ENCODE peak calls at places on chromosomes 3 and 15, in four cellular contexts. P is endothelial cell of umbilical vein, K is K562, C is astrocyte. D is an unnamed sample. For H3K36me3, the result is how much of the 10 kb centered on the place peaks cover.

GRCh38 chr15:59340325-59340724 is 32.3 kb downstream of the MYO1E start:
- DNase-seq in P (no peak), K (no peak), C (no peak), D (no peak)

GRCh38 chr15:71752604-71753289 is 57.6 kb upstream of the NR2E3 start:
- DNase-seq in P (peak), C (peak), K (no peak), D (peak)

GRCh38 chr3:38655708-38656300 is 6.3 kb upstream of the SCN5A start:
- DNase-seq in P (peak), K (peak), C (peak), D (peak)

GRCh38 chr15:58355352-58355964 is 76.3 kb upstream of the LIPC start:
- DNase-seq in P (peak), C (no peak), K (no peak), D (no peak)

GRCh38 chr3:126552688-126553283 is 5.9 kb downstream of the C3orf22 start:
- DNase-seq in P (no peak), K (no peak), C (no peak), D (no peak)

GRCh38 chr3:46629571-46630517 is 17.5 kb downstream of the FAM240A start:
- DNase-seq in P (peak), C (peak), K (peak), D (peak)

GRCh38 chr15:95247068-95247984 is 1016.0 kb downstream of the MCTP2 start:
- DNase-seq in P (peak), C (peak), K (peak), D (peak)

GRCh38 chr15:84598250-84598649 is 2.6 kb upstream of the ZSCAN2 start:
- DNase-seq in K (no peak), C (no peak), P (no peak), D (no peak)

GRCh38 chr15:25733036-25733855 is 129.9 kb downstream of the ATP10A start:
- DNase-seq in C (no peak), K (no peak), P (no peak), D (no peak)

GRCh38 chr3:178845446-178846118 is 226.0 kb downstream of the ZMAT3 start:
- DNase-seq in P (no peak), C (peak), K (no peak), D (no peak)

GRCh38 chr3:176058856-176059255 is 1138.4 kb downstream of the TBL1XR1 start:
- DNase-seq in K (no peak), C (no peak), P (no peak), D (no peak)

GRCh38 chr3:144178607-144179006 is 207.0 kb downstream of the DIPK2A start:
- DNase-seq in C (no peak), P (no peak), K (no peak), D (no peak)

DNA sequence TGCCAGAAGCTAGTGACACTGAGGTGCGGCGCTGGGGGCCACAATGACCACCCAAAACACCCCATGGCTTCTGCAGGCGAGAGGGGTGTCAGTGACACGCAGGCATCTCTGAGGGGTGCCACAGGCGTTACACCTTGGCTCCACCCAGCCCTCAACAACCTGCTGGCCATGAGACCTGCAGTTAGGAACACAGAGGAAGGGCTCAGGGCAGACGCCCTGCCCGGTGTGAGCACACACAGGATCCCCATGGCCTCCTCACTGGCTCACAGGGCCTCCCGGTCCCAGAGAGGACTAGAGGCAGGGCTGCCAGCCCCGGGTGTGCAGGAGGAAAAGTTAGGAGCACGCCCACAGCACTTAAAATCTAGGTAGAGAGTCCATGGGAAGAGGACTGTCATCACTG is 35.1 kb downstream of the CYFIP1 start:
- DNase-seq in K (no peak), P (no peak), C (no peak), D (no peak)
- H3K27ac ChIP-seq in K (no peak), P (no peak), C (no peak), D (no peak)

DNA sequence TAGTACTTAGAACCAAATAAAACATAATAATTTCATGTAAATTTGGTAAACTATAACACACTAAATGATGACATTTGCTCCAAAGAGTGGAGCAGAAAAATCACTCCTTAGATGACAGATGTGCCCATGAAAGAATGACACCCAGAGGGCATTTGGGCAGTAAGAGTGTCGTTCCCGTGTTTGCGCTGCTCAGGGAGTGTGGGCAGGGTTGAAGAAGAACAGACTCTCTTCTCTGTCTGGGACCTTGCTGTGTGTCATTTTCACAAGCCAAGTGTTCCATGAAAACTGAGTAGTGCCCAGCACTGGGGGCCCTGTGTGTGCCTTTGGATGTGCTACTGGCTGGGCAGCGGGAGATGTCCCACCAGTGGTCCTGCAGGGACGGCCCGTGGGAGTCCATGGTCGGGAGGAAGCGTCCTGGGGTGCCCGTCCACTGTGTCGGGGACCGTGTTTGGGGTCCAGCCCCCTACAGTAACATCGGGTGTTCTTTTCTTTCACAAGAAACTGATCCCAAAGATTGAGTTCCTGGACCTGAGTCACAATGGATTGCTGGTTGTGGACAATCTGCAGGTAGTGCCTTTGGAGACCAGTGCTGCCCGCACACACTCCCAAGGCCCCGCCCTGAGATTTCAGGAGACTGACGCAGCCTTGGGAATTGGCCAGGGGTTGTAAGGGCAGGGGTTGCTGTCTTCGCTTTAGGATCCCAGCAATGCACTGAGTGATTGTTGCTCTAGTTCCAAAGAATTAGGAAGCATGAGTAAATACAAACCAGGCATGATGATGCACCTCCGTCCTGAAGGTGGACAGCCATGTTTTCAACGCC is 17.9 kb upstream of the STAB1 start:
- DNase-seq in K (no peak), C (no peak), P (no peak), D (no peak)
- H3K36me3 ChIP-seq in K (half or more), C (half or more), P (half or more), D (under half)

GRCh38 chr15:32717290-32718081 is at the start of gene GREM1:
- DNase-seq in C (peak), P (no peak), K (no peak), D (peak)
- TF ChIP-seq EZH2 in C (no peak), P (no peak), K (no peak), D (peak)

GRCh38 chr3:16427309-16427965 is 86.1 kb downstream of the RFTN1 start:
- DNase-seq in K (no peak), P (no peak), C (peak), D (no peak)

GRCh38 chr3:16425398-16426057 is 88.0 kb downstream of the RFTN1 start:
- DNase-seq in C (no peak), K (no peak), P (no peak), D (no peak)

GRCh38 chr3:16426665-16427064 is 86.8 kb downstream of the RFTN1 start:
- DNase-seq in C (no peak), P (no peak), K (no peak), D (no peak)

GRCh38 chr3:16430717-16431630 is 82.5 kb downstream of the RFTN1 start:
- DNase-seq in P (no peak), C (no peak), K (no peak), D (no peak)

DNA sequence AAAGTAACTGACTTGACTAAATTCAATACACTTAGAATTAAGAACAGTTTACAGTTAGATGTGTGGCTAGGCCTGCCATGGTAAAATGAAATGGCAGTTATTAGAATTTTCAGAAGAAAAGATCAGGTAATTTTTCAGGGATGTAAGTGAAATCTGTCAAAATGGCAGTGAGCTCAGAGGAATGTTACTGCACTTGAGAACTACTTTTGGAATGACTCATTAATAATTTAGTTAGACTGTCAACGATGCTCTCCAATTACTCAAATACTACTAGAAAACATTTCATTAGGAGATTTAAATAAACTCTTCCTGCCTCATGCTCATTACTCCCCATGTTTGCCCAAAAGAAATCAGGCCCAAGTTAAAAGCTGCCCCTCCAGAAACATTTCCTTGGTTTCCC is 84.4 kb downstream of the RFTN1 start:
- DNase-seq in P (no peak), C (peak), K (no peak), D (no peak)
- H3K27ac ChIP-seq in P (no peak), C (no peak), K (no peak), D (no peak)

GRCh38 chr15:92954578-92954977 is 54.5 kb downstream of the CHD2 start:
- DNase-seq in K (peak), P (no peak), C (no peak), D (peak)

GRCh38 chr15:92953569-92953968 is 53.4 kb downstream of the CHD2 start:
- DNase-seq in C (no peak), P (no peak), K (no peak), D (no peak)

GRCh38 chr15:92953997-92954396 is 53.9 kb downstream of the CHD2 start:
- DNase-seq in C (no peak), K (no peak), P (no peak), D (no peak)

GRCh38 chr15:92951800-92952199 is 51.7 kb downstream of the CHD2 start:
- DNase-seq in K (no peak), P (no peak), C (no peak), D (no peak)

DNA sequence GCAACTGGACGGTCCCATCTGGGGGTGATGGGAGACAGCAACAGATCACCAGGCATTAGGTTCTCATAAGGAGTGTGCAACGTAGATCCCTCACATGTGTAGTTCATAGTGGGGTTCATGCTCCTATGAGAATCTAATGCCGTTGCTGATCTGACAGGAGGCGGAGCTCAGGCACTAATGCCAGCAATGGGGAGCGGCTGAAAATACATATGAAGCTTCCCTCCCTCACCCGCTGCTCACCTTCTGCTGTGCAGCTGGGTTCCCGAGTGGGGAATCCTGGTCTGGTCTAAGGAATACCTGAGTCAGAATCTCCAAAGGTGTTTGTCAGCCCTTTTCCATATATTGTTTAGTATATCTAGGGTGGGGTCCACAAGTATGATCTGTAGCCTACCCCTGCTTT is 52.3 kb downstream of the CHD2 start:
- DNase-seq in P (no peak), C (no peak), K (no peak), D (no peak)
- H3K36me3 ChIP-seq in P (under half), C (half or more), K (half or more), D (half or more)

DNA sequence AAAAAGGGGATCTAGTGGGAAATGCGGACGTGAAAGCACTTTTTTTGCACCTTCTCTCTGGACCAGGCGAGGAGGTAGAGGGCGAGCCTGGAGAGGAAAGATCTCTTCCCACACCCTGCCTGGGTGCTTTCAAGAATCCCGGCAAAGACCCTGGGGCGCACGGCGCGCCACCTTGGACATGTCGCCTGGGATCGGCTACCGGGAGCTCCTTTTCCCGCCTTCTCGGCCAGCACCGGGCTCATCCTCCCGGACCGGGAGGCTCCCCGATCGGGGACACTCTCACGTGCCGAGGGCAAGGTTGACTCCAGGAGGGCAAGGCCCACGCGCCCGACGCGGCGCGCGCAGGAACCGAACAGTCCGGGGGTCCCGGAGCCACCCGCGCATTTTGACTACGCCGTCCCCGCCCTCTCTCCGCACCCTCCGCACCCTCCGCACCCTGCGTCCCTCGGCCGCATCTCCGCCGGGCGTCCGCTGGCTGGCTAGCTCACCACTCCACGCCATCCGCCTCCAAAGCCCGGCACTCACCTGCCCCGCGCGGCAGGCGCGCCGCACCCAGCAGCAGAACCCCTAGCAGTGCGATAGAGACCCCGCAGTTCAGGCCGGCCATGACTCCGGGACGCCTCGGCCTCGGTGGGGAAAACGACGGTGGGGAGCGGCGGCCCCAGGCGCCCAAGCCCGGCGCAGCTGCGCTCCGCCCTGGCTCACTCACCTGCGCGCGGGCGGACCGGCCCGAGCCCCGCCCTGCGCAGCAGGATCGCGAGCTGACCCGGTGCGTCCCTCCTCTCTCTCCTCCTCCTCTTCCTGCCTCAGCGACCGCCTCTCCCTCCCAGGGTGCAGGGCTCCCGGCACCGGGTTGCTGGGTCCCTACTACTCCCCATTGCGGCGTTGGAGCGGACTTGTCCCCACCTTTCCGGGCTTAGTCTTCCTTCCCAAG is at the start of gene CDCP1:
- DNase-seq in C (no peak), P (no peak), K (peak), D (no peak)
- TF ChIP-seq EZH2 in C (no peak), P (peak), K (no peak), D (peak)